ENCODE peak calls at places on chromosome 11, in ten cellular contexts. G, X, U, B, J, C, E, F, R and A are unnamed samples.

GRCh38 chr11:31820438-31820818 is 9.3 kb upstream of the PAX6 start:
- DNase-seq in G (no peak), X (no peak), U (no peak), B (no peak), J (no peak), C (no peak), E (no peak), F (no peak), R (peak; percentile 57), A (no peak)

GRCh38 chr11:105000797-105001196 is 22.2 kb downstream of the CASP5 start:
- DNase-seq in G (no peak), X (no peak), U (peak; percentile 40), B (no peak), J (no peak), C (no peak), E (no peak), F (peak; percentile 1), R (no peak), A (peak; percentile 80)

GRCh38 chr11:61820174-61820573 is 3.4 kb upstream of the FADS1 start:
- DNase-seq in G (no peak), X (no peak), U (no peak), B (no peak), J (no peak), C (no peak), E (no peak), F (no peak), R (no peak), A (no peak)

GRCh38 chr11:84541711-84542340 is 1085.3 kb downstream of the DLG2 start:
- DNase-seq in G (no peak), X (no peak), U (no peak), B (no peak), J (peak; percentile 24), C (no peak), E (no peak), F (no peak), R (no peak), A (no peak)

GRCh38 chr11:16587670-16588069 is 150.8 kb upstream of the C11orf58 start:
- DNase-seq in G (peak; percentile 61), X (no peak), U (no peak), B (peak; percentile 73), J (no peak), C (no peak), E (no peak), F (no peak), R (no peak), A (no peak)

GRCh38 chr11:92168936-92169335 is 55.7 kb upstream of the FAT3 start:
- DNase-seq in G (no peak), X (no peak), U (no peak), B (no peak), J (no peak), C (no peak), E (no peak), F (no peak), R (no peak), A (no peak)

GRCh38 chr11:134071306-134071705 is 2.4 kb downstream of the JAM3 start:
- DNase-seq in G (no peak), X (no peak), U (no peak), B (no peak), J (no peak), C (no peak), E (no peak), F (no peak), R (no peak), A (no peak)

GRCh38 chr11:26721967-26722366 is at the start of gene SLC5A12:
- DNase-seq in G (no peak), X (no peak), U (no peak), B (no peak), J (no peak), C (no peak), E (no peak), F (no peak), R (no peak), A (no peak)

GRCh38 chr11:68471360-68472340 is 11.1 kb downstream of the PPP6R3 start:
- DNase-seq in G (no peak), X (no peak), U (no peak), B (no peak), J (peak; percentile 95), C (no peak), E (no peak), F (no peak), R (no peak), A (peak; percentile 43)

GRCh38 chr11:96393753-96394348 is 4.0 kb downstream of the JRKL start:
- DNase-seq in G (no peak), X (no peak), U (peak; percentile 73), B (no peak), J (peak; percentile 71), C (no peak), E (no peak), F (peak; percentile 57), R (no peak), A (no peak)

GRCh38 chr11:96388891-96389603 is 665 bp downstream of the CCDC82 start:
- DNase-seq in G (no peak), X (no peak), U (no peak), B (no peak), J (no peak), C (no peak), E (no peak), F (peak; percentile 65), R (no peak), A (no peak)

GRCh38 chr11:96390403-96390830 is 604 bp downstream of the JRKL start:
- DNase-seq in G (no peak), X (no peak), U (no peak), B (no peak), J (peak; percentile 77), C (no peak), E (no peak), F (peak; percentile 86), R (no peak), A (no peak)

GRCh38 chr11:96391698-96392307 is 2.0 kb downstream of the JRKL start:
- DNase-seq in G (no peak), X (no peak), U (no peak), B (no peak), J (no peak), C (no peak), E (no peak), F (no peak), R (no peak), A (no peak)

GRCh38 chr11:96389604-96390402 is at the start of the genes CCDC82 and JRKL:
- DNase-seq in G (peak; percentile 96), X (peak; percentile 99), U (peak; percentile 99), B (peak; percentile 98), J (peak; percentile 98), C (peak; percentile 98), E (peak; percentile 98), F (peak; percentile 96), R (peak; percentile 96), A (peak; percentile 99)
- H3K27ac ChIP-seq in G (peak within 1 kb of the TSS; percentile 69), X (peak within 1 kb of the TSS; percentile 81), U (peak within 1 kb of the TSS; percentile 88), B (peak within 1 kb of the TSS; percentile 92), J (peak within 1 kb of the TSS; percentile 91), C (peak within 1 kb of the TSS; percentile 91), E (peak within 1 kb of the TSS; percentile 75), F (peak within 1 kb of the TSS; percentile 61), R (peak within 1 kb of the TSS; percentile 100), A (peak within 1 kb of the TSS; percentile 95)

DNA sequence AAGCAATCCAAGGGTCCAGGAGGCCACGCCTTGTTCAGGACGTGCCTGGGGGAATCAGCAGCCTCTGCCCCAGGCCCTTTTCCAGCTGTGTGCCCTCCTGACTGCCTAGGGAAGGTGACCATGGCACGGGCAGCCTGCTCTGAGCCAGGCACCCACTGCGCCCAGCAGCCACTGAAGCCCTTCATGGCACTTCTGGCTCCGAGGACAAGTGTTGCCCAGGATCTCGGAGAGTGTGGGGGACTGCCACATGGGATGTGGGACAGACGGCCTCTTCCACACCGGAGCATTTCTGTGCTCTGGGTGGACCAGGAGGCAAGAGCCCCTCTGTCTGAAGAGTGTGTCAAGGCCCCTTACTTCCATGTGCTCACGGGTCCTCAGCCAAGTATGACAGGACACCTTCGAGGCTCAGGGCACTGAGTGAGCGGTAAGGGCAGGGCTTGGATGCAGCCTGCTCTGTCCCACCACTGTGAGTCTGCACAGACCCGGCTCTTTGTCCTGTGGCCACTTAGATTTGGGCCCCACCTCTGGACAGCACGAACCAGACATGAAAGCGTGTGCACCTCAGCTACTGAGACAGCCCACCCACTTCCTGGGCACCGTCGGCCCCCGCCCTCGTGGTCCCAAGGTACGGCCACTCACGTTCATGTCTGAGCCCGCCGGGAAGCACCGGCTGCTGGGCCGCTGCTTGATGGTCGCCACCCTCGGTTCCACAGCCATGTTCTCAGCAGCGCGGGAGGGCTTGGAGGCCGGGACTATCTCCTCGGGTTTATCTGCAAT is 93.6 kb downstream of the CTTN start:
- DNase-seq in G (no peak), X (no peak), U (no peak), B (peak; percentile 44), J (no peak), C (peak; percentile 57), E (no peak), F (no peak), R (no peak), A (peak; percentile 62)
- H3K9me3 ChIP-seq in G (peaks cover 2% of the 10 kb centered on the region), X (no peaks in the 10 kb centered on the region), U (peaks cover 3% of the 10 kb centered on the region), B (peaks cover 3% of the 10 kb centered on the region), J (no peaks in the 10 kb centered on the region), C (no peaks in the 10 kb centered on the region), E (no peaks in the 10 kb centered on the region), F (no peaks in the 10 kb centered on the region), R (peaks cover 24% of the 10 kb centered on the region), A (peaks cover 31% of the 10 kb centered on the region)

DNA sequence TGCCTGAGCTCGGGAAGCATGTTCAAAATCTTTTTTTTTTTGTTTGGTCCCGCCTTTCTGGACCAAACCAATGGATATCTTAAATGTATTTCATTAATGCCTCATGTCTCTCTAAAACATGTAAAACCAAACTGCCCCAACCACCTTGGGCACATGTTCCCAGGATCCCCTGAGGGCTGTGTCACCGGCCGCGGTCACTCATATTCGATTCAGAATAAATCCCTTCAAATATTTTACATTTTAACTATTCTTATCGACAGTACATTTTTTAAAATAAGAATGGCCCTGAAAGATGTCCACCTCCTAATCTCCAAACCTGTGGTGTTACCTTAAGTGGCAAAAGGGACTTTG is 2.1 kb downstream of the RNH1 start:
- DNase-seq in G (no peak), X (no peak), U (no peak), B (no peak), J (no peak), C (no peak), E (no peak), F (no peak), R (no peak), A (no peak)
- H3K4me1 ChIP-seq in G (peaks cover 4% of the 10 kb centered on the region), X (peaks cover 5% of the 10 kb centered on the region), U (peaks cover 14% of the 10 kb centered on the region), B (peaks cover 30% of the 10 kb centered on the region), J (peaks cover 5% of the 10 kb centered on the region), C (peaks cover 46% of the 10 kb centered on the region), E (peaks cover 53% of the 10 kb centered on the region), F (peaks cover 24% of the 10 kb centered on the region), R (peaks cover 13% of the 10 kb centered on the region), A (peaks cover 69% of the 10 kb centered on the region)

GRCh38 chr11:13429288-13429687 is 33.7 kb downstream of the BTBD10 start:
- DNase-seq in G (no peak), X (no peak), U (no peak), B (no peak), J (no peak), C (no peak), E (no peak), F (no peak), R (no peak), A (no peak)

GRCh38 chr11:13429836-13430235 is 33.2 kb downstream of the BTBD10 start:
- DNase-seq in G (no peak), X (no peak), U (no peak), B (no peak), J (no peak), C (no peak), E (no peak), F (no peak), R (no peak), A (no peak)

GRCh38 chr11:13434247-13435205 is 28.5 kb downstream of the BTBD10 start:
- DNase-seq in G (no peak), X (no peak), U (no peak), B (no peak), J (no peak), C (no peak), E (no peak), F (no peak), R (no peak), A (no peak)

GRCh38 chr11:13427440-13427839 is 35.6 kb downstream of the BTBD10 start:
- DNase-seq in G (no peak), X (no peak), U (no peak), B (no peak), J (no peak), C (no peak), E (no peak), F (no peak), R (no peak), A (no peak)

GRCh38 chr11:13433437-13433836 is 29.6 kb downstream of the BTBD10 start:
- DNase-seq in G (no peak), X (no peak), U (no peak), B (no peak), J (no peak), C (no peak), E (no peak), F (no peak), R (no peak), A (no peak)
- H3K27ac ChIP-seq in G (no peak overlapping the region), X (no peak overlapping the region), U (no peak overlapping the region), B (no peak overlapping the region), J (peak overlapping the region; percentile 95), C (no peak overlapping the region), E (no peak overlapping the region), F (no peak overlapping the region), R (no peak overlapping the region), A (no peak overlapping the region)